ENCODE peak calls at places on chromosomes 4 and X, in ten cellular contexts. U, Z, T, V, N, G, D, X, Q and I are unnamed samples.

GRCh38 chr4:74418063-74418670 is 26.8 kb upstream of the AREG start:
- DNase-seq in U (no peak), Z (no peak), T (peak), V (no peak), N (no peak), G (peak), D (no peak), X (no peak), Q (no peak), I (no peak)

GRCh38 chr4:124883642-124884041 is 171.1 kb upstream of the ANKRD50 start:
- DNase-seq in U (no peak), Z (no peak), T (no peak), V (no peak), N (no peak), G (no peak), D (no peak), X (no peak), Q (no peak), I (no peak)

GRCh38 chrX:72268601-72269365 is 8.3 kb downstream of the RPS4X start:
- DNase-seq in U (no peak), Z (no peak), T (no peak), V (no peak), N (no peak), G (no peak), D (peak), X (no peak), Q (no peak), I (no peak)

GRCh38 chrX:139725720-139726119 is 17.8 kb upstream of the MCF2 start:
- DNase-seq in U (no peak), Z (no peak), T (no peak), V (no peak), N (no peak), G (no peak), D (no peak), X (no peak), Q (no peak), I (no peak)

GRCh38 chr4:44235897-44236296 is 212.7 kb downstream of the KCTD8 start:
- DNase-seq in U (no peak), Z (no peak), T (no peak), V (no peak), N (no peak), G (no peak), D (no peak), X (no peak), Q (no peak), I (no peak)

GRCh38 chrX:69189972-69190371 is 24.7 kb upstream of the PJA1 start:
- DNase-seq in U (no peak), Z (no peak), T (no peak), V (no peak), N (no peak), G (no peak), D (no peak), X (no peak), Q (no peak), I (peak)

GRCh38 chrX:111624169-111624568 is 56.8 kb upstream of the ALG13 start:
- DNase-seq in U (no peak), Z (no peak), T (no peak), V (no peak), N (no peak), G (no peak), D (no peak), X (no peak), Q (no peak), I (no peak)

GRCh38 chr4:7646384-7647061 is 211.8 kb upstream of the PSAPL1 start:
- DNase-seq in U (no peak), Z (no peak), T (no peak), V (no peak), N (no peak), G (no peak), D (no peak), X (peak), Q (no peak), I (no peak)

GRCh38 chr4:110830461-110830860 is 207.6 kb upstream of the PITX2 start:
- DNase-seq in U (no peak), Z (no peak), T (no peak), V (no peak), N (no peak), G (no peak), D (no peak), X (no peak), Q (no peak), I (no peak)

GRCh38 chr4:21893136-21893535 is 55.4 kb downstream of the KCNIP4 start:
- DNase-seq in U (no peak), Z (no peak), T (peak), V (no peak), N (no peak), G (no peak), D (no peak), X (no peak), Q (no peak), I (no peak)

GRCh38 chr4:174170906-174171305 is 112.6 kb downstream of the FBXO8 start:
- DNase-seq in U (no peak), Z (no peak), T (no peak), V (no peak), N (no peak), G (no peak), D (no peak), X (no peak), Q (no peak), I (no peak)

GRCh38 chrX:147848009-147848408 is 63.7 kb upstream of the FMR1 start:
- DNase-seq in U (no peak), Z (no peak), T (no peak), V (no peak), N (no peak), G (no peak), D (no peak), X (no peak), Q (no peak), I (no peak)

GRCh38 chr4:123488916-123489315 is 92.3 kb downstream of the SPRY1 start:
- DNase-seq in U (no peak), Z (peak), T (no peak), V (no peak), N (no peak), G (peak), D (no peak), X (no peak), Q (no peak), I (no peak)

GRCh38 chr4:139617702-139618490 is 47.7 kb upstream of the MGST2 start:
- DNase-seq in U (no peak), Z (no peak), T (no peak), V (no peak), N (no peak), G (no peak), D (no peak), X (no peak), Q (no peak), I (no peak)

GRCh38 chr4:151691639-151692442 is 69.0 kb downstream of the GATB start:
- DNase-seq in U (no peak), Z (no peak), T (no peak), V (peak), N (no peak), G (no peak), D (no peak), X (no peak), Q (no peak), I (no peak)

GRCh38 chrX:39652336-39652735 is 445.4 kb downstream of the BCOR start:
- DNase-seq in U (no peak), Z (peak), T (no peak), V (no peak), N (no peak), G (no peak), D (no peak), X (no peak), Q (no peak), I (no peak)

GRCh38 chrX:45699158-45699557 is 498.5 kb upstream of the DIPK2B start:
- DNase-seq in U (no peak), Z (no peak), T (no peak), V (no peak), N (no peak), G (no peak), D (no peak), X (no peak), Q (no peak), I (no peak)

GRCh38 chrX:41723305-41723704 is 676 bp upstream of the GPR82 start:
- DNase-seq in U (no peak), Z (no peak), T (no peak), V (no peak), N (no peak), G (no peak), D (no peak), X (no peak), Q (no peak), I (no peak)

GRCh38 chr4:86296865-86297264 is 63.0 kb downstream of the MAPK10 start:
- DNase-seq in U (no peak), Z (no peak), T (no peak), V (no peak), N (no peak), G (no peak), D (no peak), X (no peak), Q (no peak), I (no peak)

GRCh38 chr4:73998040-73999011 is at the start of gene CXCL5:
- DNase-seq in U (no peak), Z (no peak), T (no peak), V (peak), N (no peak), G (no peak), D (no peak), X (peak), Q (peak), I (peak)

GRCh38 chrX:68146054-68146453 is 287.2 kb downstream of the OPHN1 start:
- DNase-seq in U (no peak), Z (no peak), T (no peak), V (no peak), N (no peak), G (peak), D (peak), X (no peak), Q (no peak), I (no peak)
- TF ChIP-seq CTCF in U (peak), Z (peak), T (peak), V (peak), N (no peak), G (no peak), D (peak), X (peak), Q (no peak), I (no peak)

DNA sequence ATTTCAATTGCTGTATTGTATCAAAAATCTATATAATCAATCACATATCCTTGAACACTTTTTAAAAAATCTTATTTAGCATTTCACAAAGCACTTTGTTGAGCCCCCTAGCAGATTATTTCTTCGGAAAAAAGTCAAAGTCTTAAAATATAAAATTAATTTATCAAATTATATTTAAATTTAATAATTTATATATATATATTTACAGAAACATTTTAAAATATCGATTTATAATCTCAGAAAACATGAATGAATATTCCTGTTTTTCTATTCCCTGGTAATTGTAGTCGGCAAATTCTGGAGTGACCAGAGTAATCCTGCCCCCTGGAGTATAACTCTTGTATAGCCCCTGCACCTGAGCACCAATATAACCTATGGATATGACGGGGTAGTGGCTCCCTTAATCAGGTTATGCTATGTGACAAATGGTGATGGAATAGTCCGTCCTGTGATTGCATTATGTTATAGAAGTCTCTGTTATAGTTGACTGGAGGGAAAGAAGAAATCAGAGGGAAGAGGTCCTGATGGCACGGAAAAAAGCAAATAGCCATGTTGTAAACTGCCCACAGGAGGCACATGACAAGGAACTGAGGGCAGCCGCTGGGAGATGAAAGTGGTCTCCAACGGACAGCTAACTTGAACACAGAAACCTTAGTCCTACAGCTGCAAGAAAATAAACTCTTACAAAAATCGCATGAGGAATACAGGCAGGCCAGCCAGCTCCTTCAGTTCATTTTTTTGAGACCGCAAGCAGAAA is 1092.3 kb downstream of the ARAP2 start:
- DNase-seq in U (no peak), Z (no peak), T (no peak), V (no peak), N (no peak), G (peak), D (no peak), X (no peak), Q (peak), I (peak)
- TF ChIP-seq CTCF in U (no peak), Z (no peak), T (no peak), V (peak), N (no peak), G (no peak), D (peak), X (no peak), Q (peak), I (peak)

DNA sequence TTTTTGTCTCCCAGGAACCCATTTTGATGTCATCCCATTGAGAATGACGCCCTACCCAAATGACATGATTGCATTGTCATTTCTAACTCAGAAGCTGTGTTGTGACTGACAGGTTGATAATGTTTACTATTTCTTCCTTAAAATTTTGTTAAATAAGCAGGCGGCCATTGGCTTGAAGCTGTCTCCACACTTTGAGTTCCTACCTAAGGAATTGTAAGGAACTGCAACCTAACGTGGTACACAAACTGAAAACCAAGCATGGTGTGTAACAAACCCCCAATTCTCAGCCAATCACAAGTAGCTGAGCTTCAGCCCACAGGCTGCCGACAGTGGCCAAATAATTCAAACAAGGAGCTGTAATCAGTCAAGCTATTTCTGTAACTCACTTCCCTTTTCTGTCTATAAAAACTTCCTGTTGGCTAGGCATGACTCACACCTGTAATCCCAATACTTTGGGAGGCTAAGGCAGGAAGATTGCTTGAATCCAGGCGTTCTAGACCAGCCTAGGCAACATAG is 2.9 kb upstream of the MND1 start:
- DNase-seq in U (no peak), Z (no peak), T (no peak), V (no peak), N (no peak), G (no peak), D (no peak), X (no peak), Q (no peak), I (no peak)
- TF ChIP-seq CTCF in U (no peak), Z (no peak), T (no peak), V (no peak), N (no peak), G (no peak), D (no peak), X (no peak), Q (no peak), I (no peak)

GRCh38 chr4:30717208-30718020 is 2.8 kb upstream of the PCDH7 start:
- DNase-seq in U (no peak), Z (peak), T (no peak), V (peak), N (peak), G (peak), D (no peak), X (peak), Q (peak), I (peak)

GRCh38 chr4:30719363-30720020 is 677 bp upstream of the PCDH7 start:
- DNase-seq in U (no peak), Z (peak), T (no peak), V (peak), N (peak), G (peak), D (no peak), X (no peak), Q (peak), I (peak)

GRCh38 chr4:30720021-30720655 is at the start of gene PCDH7:
- DNase-seq in U (no peak), Z (peak), T (no peak), V (no peak), N (peak), G (peak), D (no peak), X (no peak), Q (peak), I (peak)

GRCh38 chr4:30718021-30718888 is 1.9 kb upstream of the PCDH7 start:
- DNase-seq in U (no peak), Z (peak), T (no peak), V (peak), N (peak), G (peak), D (no peak), X (no peak), Q (peak), I (peak)

DNA sequence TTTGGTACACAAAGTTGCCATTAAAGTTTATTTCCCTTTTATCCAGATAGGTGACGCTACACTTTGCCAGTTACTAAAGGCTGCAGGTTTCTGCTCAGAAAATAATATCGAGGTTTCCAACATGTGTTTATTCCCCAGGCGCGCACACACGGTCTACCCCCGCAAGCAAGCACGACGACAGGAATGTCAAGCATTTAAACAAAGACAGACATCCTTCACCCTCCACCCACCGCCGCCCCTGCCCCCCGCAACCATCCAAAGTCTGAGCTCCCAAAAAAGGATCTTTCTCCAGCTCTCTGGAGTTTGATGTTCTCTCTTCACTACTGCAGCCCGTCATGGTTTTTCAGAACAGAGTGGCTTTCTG is 1.3 kb upstream of the PCDH7 start:
- DNase-seq in U (no peak), Z (no peak), T (no peak), V (no peak), N (no peak), G (peak), D (no peak), X (no peak), Q (peak), I (no peak)
- TF ChIP-seq CTCF in U (no peak), Z (no peak), T (peak), V (no peak), N (no peak), G (peak), D (peak), X (no peak), Q (no peak), I (no peak)

GRCh38 chr4:143586080-143586479 is 72.6 kb downstream of the SMARCA5 start:
- DNase-seq in U (no peak), Z (no peak), T (peak), V (no peak), N (no peak), G (no peak), D (peak), X (no peak), Q (no peak), I (no peak)

GRCh38 chr4:143585548-143585947 is 72.0 kb downstream of the SMARCA5 start:
- DNase-seq in U (no peak), Z (no peak), T (no peak), V (no peak), N (no peak), G (no peak), D (no peak), X (no peak), Q (no peak), I (no peak)

GRCh38 chr4:143587703-143588102 is 74.2 kb downstream of the SMARCA5 start:
- DNase-seq in U (no peak), Z (no peak), T (no peak), V (no peak), N (no peak), G (no peak), D (peak), X (no peak), Q (no peak), I (no peak)
- TF ChIP-seq CTCF in U (no peak), Z (peak), T (no peak), V (peak), N (no peak), G (no peak), D (peak), X (no peak), Q (no peak), I (no peak)

DNA sequence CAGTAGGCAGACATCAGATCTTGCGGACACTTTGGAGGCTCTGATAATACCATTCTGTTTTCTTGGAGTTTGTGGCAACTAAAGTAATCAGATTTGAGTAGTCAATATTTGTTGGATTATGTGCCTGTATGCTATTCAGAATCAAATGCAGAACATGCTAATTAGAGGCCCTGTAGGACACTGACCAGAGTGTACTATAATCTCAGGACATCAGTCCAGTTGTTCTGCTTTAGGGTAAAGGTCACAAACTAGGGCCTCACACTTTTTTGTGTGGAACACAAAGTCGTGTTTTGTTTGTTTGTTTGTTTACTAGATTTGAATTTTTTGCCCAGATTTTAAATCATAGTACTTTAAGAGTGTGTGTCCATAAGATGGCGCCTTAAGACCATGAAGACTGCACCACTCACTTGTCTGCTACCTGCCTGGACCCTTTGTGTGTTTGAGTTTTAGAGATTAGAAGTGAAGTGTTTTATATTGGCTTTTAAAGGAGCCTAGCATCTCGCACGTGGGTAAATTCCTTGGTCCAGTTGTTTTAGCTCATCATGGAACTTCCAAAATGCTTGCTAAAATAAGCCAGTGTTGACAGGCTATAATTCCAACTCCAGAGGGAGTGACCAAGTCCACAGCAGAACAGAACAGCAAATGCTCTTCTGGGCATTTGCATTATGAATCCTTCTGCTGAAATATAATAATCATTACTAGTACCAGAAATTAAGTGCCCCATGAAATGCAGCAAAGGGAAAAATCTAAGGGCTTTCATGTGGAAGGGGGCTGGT is 34.7 kb downstream of the IL13RA1 start:
- DNase-seq in U (no peak), Z (no peak), T (no peak), V (no peak), N (no peak), G (no peak), D (no peak), X (no peak), Q (no peak), I (no peak)
- TF ChIP-seq CTCF in U (no peak), Z (peak), T (no peak), V (no peak), N (no peak), G (no peak), D (no peak), X (no peak), Q (no peak), I (no peak)